ENCODE peak calls at places on chromosome 15, in four cellular contexts. H is GM23338, Y is transverse colon, N is body of pancreas. L is an unnamed sample.

GRCh38 chr15:85766007-85766831 is 28.5 kb downstream of the KLHL25 start:
- DNase-seq in H (no peak), Y (no peak), N (peak; percentile 39), L (no peak)

GRCh38 chr15:42612367-42612912 is 37.0 kb downstream of the STARD9 start:
- DNase-seq in N (no peak), Y (no peak), H (no peak), L (no peak)

GRCh38 chr15:87735536-87735935 is 521.0 kb downstream of the NTRK3 start:
- DNase-seq in Y (no peak), N (no peak), H (no peak), L (peak; percentile 83)

GRCh38 chr15:47384316-47384715 is 333.0 kb upstream of the SEMA6D start:
- DNase-seq in H (peak; percentile 12), Y (no peak), N (peak; percentile 13), L (peak; percentile 11)

GRCh38 chr15:76979996-76980520 is 14.9 kb upstream of the PSTPIP1 start:
- DNase-seq in Y (no peak), N (no peak), H (no peak), L (no peak)

GRCh38 chr15:81410318-81410753 is 36.3 kb upstream of the TMC3 start:
- DNase-seq in H (peak; percentile 90), N (peak; percentile 9), Y (no peak), L (peak; percentile 86)

GRCh38 chr15:100276519-100276918 is 65.3 kb downstream of the ADAMTS17 start:
- DNase-seq in N (no peak), Y (no peak), H (no peak), L (no peak)

GRCh38 chr15:32657198-32657886 is 15.8 kb downstream of the SCG5 start:
- DNase-seq in N (peak; percentile 83), H (no peak), Y (peak; percentile 18), L (no peak)

GRCh38 chr15:65916664-65917406 is 47.5 kb downstream of the RAB11A start:
- DNase-seq in Y (peak; percentile 13), H (peak; percentile 88), N (peak; percentile 77), L (peak; percentile 88)

GRCh38 chr15:38652183-38652794 is 87.7 kb upstream of the RASGRP1 start:
- DNase-seq in Y (no peak), N (no peak), H (no peak), L (no peak)

GRCh38 chr15:97126556-97127233 is 796.2 kb downstream of the NR2F2 start:
- DNase-seq in H (peak; percentile 18), N (no peak), Y (no peak), L (peak; percentile 12)

GRCh38 chr15:70555713-70556112 is 207.6 kb downstream of the UACA start:
- DNase-seq in N (no peak), H (no peak), Y (no peak), L (no peak)
- H3K4me1 ChIP-seq in N (no peaks in the 10 kb centered on the region), H (no peaks in the 10 kb centered on the region), Y (no peaks in the 10 kb centered on the region), L (no peaks in the 10 kb centered on the region)

GRCh38 chr15:74664028-74664616 is 31.7 kb downstream of the EDC3 start:
- DNase-seq in Y (peak; percentile 80), H (no peak), N (peak; percentile 63), L (no peak)
- H3K27ac ChIP-seq in Y (peak overlapping the region; percentile 72), H (no peak overlapping the region), N (peak overlapping the region; percentile 69), L (no peak overlapping the region)

GRCh38 chr15:48411971-48412591 is 80.9 kb downstream of the DUT start:
- DNase-seq in H (no peak), N (no peak), Y (no peak), L (no peak)
- H3K4me3 ChIP-seq in H (no peak overlapping the region), N (no peak overlapping the region), Y (no peak overlapping the region), L (no peak overlapping the region)

GRCh38 chr15:40095381-40096093 is 13.1 kb downstream of the BMF start:
- DNase-seq in Y (no peak), H (no peak), N (no peak), L (no peak)

GRCh38 chr15:40093224-40093842 is 15.3 kb downstream of the BMF start:
- DNase-seq in N (no peak), H (peak; percentile 34), Y (no peak), L (peak; percentile 82)

GRCh38 chr15:40092416-40093223 is 16.1 kb downstream of the BMF start:
- DNase-seq in N (peak; percentile 59), Y (peak; percentile 74), H (no peak), L (peak; percentile 49)

GRCh38 chr15:40096094-40096876 is 12.4 kb downstream of the BMF start:
- DNase-seq in Y (no peak), H (no peak), N (no peak), L (no peak)

DNA sequence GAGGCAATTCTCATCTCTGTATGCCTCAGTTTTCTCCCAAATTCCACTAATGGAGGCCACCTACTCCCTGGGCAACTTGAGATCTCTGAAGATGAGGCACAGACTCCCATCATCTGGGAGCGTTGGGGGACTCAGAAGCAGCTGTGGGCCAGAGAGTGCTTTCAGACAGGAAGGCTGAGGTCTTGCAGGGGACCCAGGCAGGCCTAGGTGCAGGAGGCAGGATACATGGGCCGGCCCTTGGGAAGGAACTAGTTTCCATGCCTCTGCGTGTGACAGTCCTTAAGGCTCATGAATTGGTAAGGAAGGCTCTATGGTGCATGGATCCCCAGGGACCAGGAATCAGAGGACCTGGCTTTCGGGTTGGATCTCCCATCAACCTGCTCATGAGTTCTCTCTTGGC is 14.5 kb downstream of the BMF start:
- DNase-seq in N (no peak), H (no peak), Y (no peak), L (no peak)
- H3K4me1 ChIP-seq in N (peaks cover 83% of the 10 kb centered on the region), H (peaks cover 64% of the 10 kb centered on the region), Y (peaks cover 90% of the 10 kb centered on the region), L (peaks cover 52% of the 10 kb centered on the region)

GRCh38 chr15:98609144-98609852 is 39.0 kb upstream of the IGF1R start:
- DNase-seq in Y (no peak), N (no peak), H (peak; percentile 84), L (peak; percentile 57)
- H3K27ac ChIP-seq in Y (no peak overlapping the region), N (no peak overlapping the region), H (no peak overlapping the region), L (no peak overlapping the region)

DNA sequence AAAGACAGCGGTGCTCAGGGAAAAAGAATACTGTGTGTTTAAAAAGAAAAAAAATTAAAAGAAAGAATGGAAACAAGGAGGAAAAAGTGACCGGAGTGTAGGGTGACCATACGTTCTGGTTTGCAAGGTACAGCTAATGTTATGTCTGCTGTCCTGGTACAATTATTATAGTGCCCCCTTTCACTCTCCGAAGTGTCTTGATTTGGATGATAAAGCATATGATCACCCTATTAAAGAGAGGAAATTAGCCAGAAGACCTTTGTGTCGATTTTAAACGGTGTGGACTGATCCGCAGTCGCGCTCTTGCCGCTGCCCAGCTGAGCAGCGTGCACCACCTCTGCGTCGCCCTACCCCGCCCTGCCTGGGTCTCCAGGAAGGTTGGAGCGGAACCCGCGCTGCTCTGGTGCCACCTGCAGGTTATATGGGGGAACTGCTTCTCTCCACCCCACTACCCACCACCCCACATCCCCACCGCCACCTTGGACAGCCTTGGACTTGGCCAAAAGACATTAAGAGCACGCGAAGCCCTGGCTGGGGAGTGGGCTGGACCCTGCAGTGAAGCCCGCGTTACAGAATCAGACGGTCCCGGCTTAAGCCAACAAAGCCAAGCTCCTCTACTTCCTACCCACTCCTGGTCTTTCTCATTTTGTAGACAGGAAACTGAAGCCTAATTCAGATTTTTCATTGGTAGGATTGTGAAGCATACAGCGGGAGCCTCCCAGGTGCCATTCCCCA is 41.2 kb upstream of the UBE2Q2 start:
- DNase-seq in Y (peak; percentile 84), N (peak; percentile 83), H (peak; percentile 92), L (peak; percentile 90)
- H3K4me3 ChIP-seq in Y (no peak overlapping the region), N (no peak overlapping the region), H (peak overlapping the region; percentile 39), L (peak overlapping the region; percentile 21)